ENCODE peak calls at places on chromosomes 6 and 20, in six cellular contexts. One of them, this sample, is unnamed. For H3K9me3 and H3K36me3, the result is how much of the 10 kb centered on the place peaks cover.

GRCh38 chr6:26331809-26332226 is 33.2 kb upstream of the BTN3A2 start:
- DNase-seq in neuronal stem cell: no peak
- DNase-seq in HepG2: no peak
- DNase-seq in testis: no peak
- DNase-seq in effector memory CD4-positive, alpha-beta T cell: no peak
- DNase-seq in right lobe of liver: no peak
- DNase-seq in this sample: peak

GRCh38 chr6:146289816-146290588 is 253.6 kb upstream of the RAB32 start:
- DNase-seq in right lobe of liver: no peak
- DNase-seq in HepG2: no peak
- DNase-seq in neuronal stem cell: no peak
- DNase-seq in testis: no peak
- DNase-seq in effector memory CD4-positive, alpha-beta T cell: no peak
- DNase-seq in this sample: no peak

GRCh38 chr20:13458860-13459451 is 179.8 kb downstream of the TASP1 start:
- DNase-seq in testis: peak
- DNase-seq in effector memory CD4-positive, alpha-beta T cell: no peak
- DNase-seq in neuronal stem cell: peak
- DNase-seq in HepG2: peak
- DNase-seq in right lobe of liver: no peak
- DNase-seq in this sample: peak

GRCh38 chr6:111447051-111447450 is 36.0 kb downstream of the REV3L start:
- DNase-seq in HepG2: no peak
- DNase-seq in effector memory CD4-positive, alpha-beta T cell: no peak
- DNase-seq in testis: no peak
- DNase-seq in neuronal stem cell: no peak
- DNase-seq in right lobe of liver: no peak
- DNase-seq in this sample: no peak

GRCh38 chr6:157760589-157761330 is 62.3 kb upstream of the SNX9 start:
- DNase-seq in HepG2: no peak
- DNase-seq in effector memory CD4-positive, alpha-beta T cell: peak
- DNase-seq in neuronal stem cell: no peak
- DNase-seq in right lobe of liver: no peak
- DNase-seq in testis: no peak
- DNase-seq in this sample: peak

GRCh38 chr6:112785408-112785807 is 438.3 kb downstream of the RFPL4B start:
- DNase-seq in neuronal stem cell: no peak
- DNase-seq in effector memory CD4-positive, alpha-beta T cell: no peak
- DNase-seq in HepG2: no peak
- DNase-seq in right lobe of liver: no peak
- DNase-seq in testis: no peak
- DNase-seq in this sample: no peak

GRCh38 chr20:36214684-36215256 is 21.5 kb upstream of the AAR2 start:
- DNase-seq in effector memory CD4-positive, alpha-beta T cell: no peak
- DNase-seq in testis: peak
- DNase-seq in HepG2: peak
- DNase-seq in neuronal stem cell: no peak
- DNase-seq in right lobe of liver: no peak
- DNase-seq in this sample: peak

GRCh38 chr6:130188207-130188899 is 34.4 kb downstream of the SAMD3 start:
- DNase-seq in neuronal stem cell: no peak
- DNase-seq in right lobe of liver: no peak
- DNase-seq in HepG2: no peak
- DNase-seq in testis: no peak
- DNase-seq in effector memory CD4-positive, alpha-beta T cell: no peak
- DNase-seq in this sample: no peak

GRCh38 chr6:89268776-89269175 is 46.3 kb downstream of the GABRR2 start:
- DNase-seq in HepG2: no peak
- DNase-seq in neuronal stem cell: no peak
- DNase-seq in testis: no peak
- DNase-seq in right lobe of liver: no peak
- DNase-seq in effector memory CD4-positive, alpha-beta T cell: no peak
- DNase-seq in this sample: no peak

GRCh38 chr20:61437280-61438206 is 185.5 kb downstream of the CDH4 start:
- DNase-seq in right lobe of liver: no peak
- DNase-seq in effector memory CD4-positive, alpha-beta T cell: no peak
- DNase-seq in neuronal stem cell: peak
- DNase-seq in testis: no peak
- DNase-seq in HepG2: no peak
- DNase-seq in this sample: peak

GRCh38 chr20:43839793-43840199 is 74.9 kb upstream of the TOX2 start:
- DNase-seq in neuronal stem cell: no peak
- DNase-seq in HepG2: no peak
- DNase-seq in testis: no peak
- DNase-seq in right lobe of liver: no peak
- DNase-seq in effector memory CD4-positive, alpha-beta T cell: no peak
- DNase-seq in this sample: no peak

GRCh38 chr6:15533379-15534044 is 129.3 kb downstream of the DTNBP1 start:
- DNase-seq in HepG2: no peak
- DNase-seq in testis: no peak
- DNase-seq in right lobe of liver: no peak
- DNase-seq in effector memory CD4-positive, alpha-beta T cell: no peak
- DNase-seq in neuronal stem cell: no peak
- DNase-seq in this sample: no peak

GRCh38 chr6:16103708-16104107 is 25.2 kb upstream of the MYLIP start:
- DNase-seq in effector memory CD4-positive, alpha-beta T cell: no peak
- DNase-seq in right lobe of liver: no peak
- DNase-seq in neuronal stem cell: no peak
- DNase-seq in HepG2: no peak
- DNase-seq in testis: no peak
- DNase-seq in this sample: no peak

GRCh38 chr6:26031151-26031594 is 56.1 kb upstream of the HFE start:
- DNase-seq in right lobe of liver: no peak
- DNase-seq in neuronal stem cell: no peak
- DNase-seq in effector memory CD4-positive, alpha-beta T cell: no peak
- DNase-seq in testis: no peak
- DNase-seq in HepG2: no peak
- DNase-seq in this sample: no peak

GRCh38 chr20:48526936-48527335 is 300.9 kb downstream of the PREX1 start:
- DNase-seq in right lobe of liver: no peak
- DNase-seq in neuronal stem cell: no peak
- DNase-seq in HepG2: no peak
- DNase-seq in effector memory CD4-positive, alpha-beta T cell: no peak
- DNase-seq in testis: no peak
- DNase-seq in this sample: no peak

GRCh38 chr6:88708197-88708744 is 255.1 kb downstream of the RNGTT start:
- DNase-seq in neuronal stem cell: no peak
- DNase-seq in testis: no peak
- DNase-seq in effector memory CD4-positive, alpha-beta T cell: no peak
- DNase-seq in HepG2: peak
- DNase-seq in right lobe of liver: peak
- DNase-seq in this sample: no peak

GRCh38 chr6:111361648-111362047 is 121.4 kb downstream of the REV3L start:
- DNase-seq in right lobe of liver: no peak
- DNase-seq in testis: peak
- DNase-seq in neuronal stem cell: peak
- DNase-seq in HepG2: peak
- DNase-seq in effector memory CD4-positive, alpha-beta T cell: no peak
- DNase-seq in this sample: peak

GRCh38 chr6:1856381-1856780 is 246.7 kb downstream of the FOXC1 start:
- DNase-seq in right lobe of liver: no peak
- DNase-seq in effector memory CD4-positive, alpha-beta T cell: no peak
- DNase-seq in testis: peak
- DNase-seq in HepG2: no peak
- DNase-seq in neuronal stem cell: no peak
- DNase-seq in this sample: no peak

GRCh38 chr6:149862901-149863595 is 1.1 kb downstream of the LRP11 start:
- DNase-seq in effector memory CD4-positive, alpha-beta T cell: no peak
- DNase-seq in neuronal stem cell: peak
- DNase-seq in HepG2: peak
- DNase-seq in right lobe of liver: peak
- DNase-seq in testis: peak
- DNase-seq in this sample: peak

GRCh38 chr6:129671442-129672344 is 38.3 kb downstream of the ARHGAP18 start:
- DNase-seq in effector memory CD4-positive, alpha-beta T cell: peak
- DNase-seq in testis: no peak
- DNase-seq in right lobe of liver: no peak
- DNase-seq in HepG2: peak
- DNase-seq in neuronal stem cell: no peak
- DNase-seq in this sample: no peak

GRCh38 chr20:64176548-64177419 is 12.5 kb downstream of the MYT1 start:
- DNase-seq in effector memory CD4-positive, alpha-beta T cell: no peak
- DNase-seq in testis: no peak
- DNase-seq in HepG2: no peak
- DNase-seq in neuronal stem cell: no peak
- DNase-seq in right lobe of liver: peak
- DNase-seq in this sample: peak

GRCh38 chr20:3763691-3764601 is 3.6 kb downstream of the ADISSP start:
- DNase-seq in effector memory CD4-positive, alpha-beta T cell: no peak
- DNase-seq in neuronal stem cell: no peak
- DNase-seq in HepG2: no peak
- DNase-seq in testis: no peak
- DNase-seq in right lobe of liver: no peak
- DNase-seq in this sample: peak

GRCh38 chr6:89999154-89999553 is 104.9 kb downstream of the GJA10 start:
- DNase-seq in HepG2: no peak
- DNase-seq in neuronal stem cell: no peak
- DNase-seq in testis: peak
- DNase-seq in right lobe of liver: no peak
- DNase-seq in effector memory CD4-positive, alpha-beta T cell: no peak
- DNase-seq in this sample: no peak

GRCh38 chr20:7420345-7420744 is 519.9 kb downstream of the HAO1 start:
- DNase-seq in HepG2: no peak
- DNase-seq in right lobe of liver: no peak
- DNase-seq in testis: no peak
- DNase-seq in effector memory CD4-positive, alpha-beta T cell: no peak
- DNase-seq in neuronal stem cell: no peak
- DNase-seq in this sample: no peak

GRCh38 chr6:47044418-47044817 is 2.3 kb upstream of the ADGRF1 start:
- DNase-seq in HepG2: no peak
- DNase-seq in neuronal stem cell: no peak
- DNase-seq in effector memory CD4-positive, alpha-beta T cell: no peak
- DNase-seq in right lobe of liver: no peak
- DNase-seq in testis: no peak
- DNase-seq in this sample: no peak

GRCh38 chr20:25287631-25288290 is 39.9 kb downstream of the PYGB start:
- DNase-seq in HepG2: no peak
- DNase-seq in testis: no peak
- DNase-seq in effector memory CD4-positive, alpha-beta T cell: no peak
- DNase-seq in neuronal stem cell: no peak
- DNase-seq in right lobe of liver: peak
- DNase-seq in this sample: no peak

GRCh38 chr6:168278904-168279303 is 40.7 kb downstream of the DACT2 start:
- DNase-seq in HepG2: no peak
- DNase-seq in right lobe of liver: no peak
- DNase-seq in neuronal stem cell: no peak
- DNase-seq in testis: no peak
- DNase-seq in effector memory CD4-positive, alpha-beta T cell: no peak
- DNase-seq in this sample: no peak
- H3K9me3 ChIP-seq in HepG2: under half
- H3K9me3 ChIP-seq in right lobe of liver: under half
- H3K9me3 ChIP-seq in neuronal stem cell: under half
- H3K9me3 ChIP-seq in testis: under half
- H3K9me3 ChIP-seq in effector memory CD4-positive, alpha-beta T cell: under half
- H3K9me3 ChIP-seq in this sample: under half

DNA sequence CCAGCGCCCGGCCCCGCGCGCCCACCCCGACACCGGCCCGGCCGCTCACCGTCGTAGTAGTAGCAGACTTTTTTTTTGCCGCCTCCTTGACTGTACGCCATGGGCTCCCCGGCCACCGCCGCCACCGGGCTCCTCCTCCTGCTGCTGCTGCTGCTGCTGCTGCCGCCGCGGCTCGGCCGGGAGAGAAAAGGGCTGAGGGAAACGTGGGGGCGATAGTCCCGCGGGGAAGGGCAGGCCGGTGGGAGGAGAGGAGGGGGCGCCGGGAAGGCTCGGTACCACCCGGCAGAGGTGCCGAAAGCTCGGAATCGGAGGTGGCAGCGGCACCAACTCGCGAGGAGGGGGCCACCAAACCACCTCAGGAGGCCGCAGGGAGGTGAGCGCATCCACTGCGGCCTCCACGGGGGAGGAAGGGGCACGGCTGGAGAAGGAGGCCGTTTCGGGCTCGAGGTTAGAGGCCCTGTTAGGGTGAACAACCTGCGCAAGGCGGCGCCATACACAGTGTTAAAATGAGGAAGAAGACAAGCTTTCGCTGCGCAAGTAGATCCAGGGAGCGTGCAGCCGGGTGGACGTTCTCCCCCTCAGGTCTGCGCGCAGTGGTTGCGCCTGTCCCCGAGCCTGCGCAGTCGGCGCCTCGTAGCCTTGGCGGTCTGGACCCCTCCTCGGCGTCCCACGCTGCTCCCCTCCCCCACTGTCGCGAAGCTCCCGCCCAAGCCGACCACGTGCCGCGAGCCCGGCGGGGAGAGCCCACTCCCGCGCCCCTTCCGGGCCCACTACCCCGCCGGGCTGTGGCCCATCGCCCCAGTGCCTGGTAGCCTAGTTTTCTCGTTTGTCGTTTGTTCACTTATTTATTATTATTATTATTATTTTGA is at the start of gene HDAC2:
- DNase-seq in testis: peak
- DNase-seq in neuronal stem cell: peak
- DNase-seq in HepG2: peak
- DNase-seq in effector memory CD4-positive, alpha-beta T cell: peak
- DNase-seq in right lobe of liver: peak
- DNase-seq in this sample: peak
- H3K4me3 ChIP-seq in testis: peak
- H3K4me3 ChIP-seq in neuronal stem cell: peak
- H3K4me3 ChIP-seq in HepG2: peak
- H3K4me3 ChIP-seq in effector memory CD4-positive, alpha-beta T cell: peak
- H3K4me3 ChIP-seq in right lobe of liver: peak
- H3K4me3 ChIP-seq in this sample: peak

DNA sequence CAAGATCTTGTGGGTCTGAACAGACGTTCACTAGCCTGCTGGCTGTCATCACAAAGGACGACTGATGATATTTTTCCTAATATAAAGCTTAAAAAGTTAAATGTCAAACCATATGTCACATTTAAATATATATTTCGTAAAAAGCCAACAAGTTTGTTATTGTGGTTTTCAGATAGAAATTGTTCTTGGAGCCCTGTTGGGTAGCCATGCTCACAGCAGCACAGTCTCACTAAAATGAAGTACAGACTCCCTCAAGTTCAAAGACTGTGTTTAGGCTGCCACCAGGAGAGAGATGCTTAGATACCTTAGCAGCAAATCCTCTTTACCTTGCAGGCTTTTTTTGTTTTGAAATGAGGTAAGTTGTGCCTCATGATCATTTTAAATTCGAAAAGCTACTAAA is 17.8 kb downstream of the EEF1E1 start:
- DNase-seq in right lobe of liver: no peak
- DNase-seq in neuronal stem cell: no peak
- DNase-seq in effector memory CD4-positive, alpha-beta T cell: no peak
- DNase-seq in testis: no peak
- DNase-seq in HepG2: peak
- DNase-seq in this sample: no peak
- H3K36me3 ChIP-seq in right lobe of liver: under half
- H3K36me3 ChIP-seq in neuronal stem cell: half or more
- H3K36me3 ChIP-seq in effector memory CD4-positive, alpha-beta T cell: under half
- H3K36me3 ChIP-seq in testis: under half
- H3K36me3 ChIP-seq in HepG2: under half
- H3K36me3 ChIP-seq in this sample: under half

DNA sequence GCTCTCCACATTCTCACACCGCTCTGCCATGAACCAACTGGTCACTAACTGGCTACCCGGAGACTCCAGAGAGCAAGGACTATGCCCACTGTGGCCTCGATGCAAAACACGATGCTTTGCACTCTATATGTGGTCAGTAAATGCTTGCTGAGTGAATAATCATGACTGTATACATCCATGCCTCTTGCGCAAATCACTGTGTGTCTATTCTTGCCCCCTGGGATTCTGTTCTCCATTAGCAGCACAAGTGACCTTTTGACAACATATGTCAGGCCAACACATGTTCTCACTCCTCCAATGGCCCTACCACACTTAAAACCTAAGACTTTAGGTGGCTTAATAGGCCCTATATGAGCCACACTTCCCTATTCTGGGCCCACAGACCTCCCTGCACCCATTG is 16.9 kb downstream of the KIF16B start:
- DNase-seq in neuronal stem cell: no peak
- DNase-seq in right lobe of liver: no peak
- DNase-seq in testis: no peak
- DNase-seq in HepG2: no peak
- DNase-seq in effector memory CD4-positive, alpha-beta T cell: no peak
- DNase-seq in this sample: no peak
- H3K9me3 ChIP-seq in neuronal stem cell: under half
- H3K9me3 ChIP-seq in right lobe of liver: under half
- H3K9me3 ChIP-seq in testis: under half
- H3K9me3 ChIP-seq in HepG2: under half
- H3K9me3 ChIP-seq in effector memory CD4-positive, alpha-beta T cell: under half
- H3K9me3 ChIP-seq in this sample: under half